ENCODE peak calls at places on chromosomes 6 and 20, in six cellular contexts. V is Peyer's patch; Y is CD8-positive, alpha-beta T cell; K is GM23248; A is CD8-positive, alpha-beta memory T cell; U is RWPE2. W is an unnamed sample. For H3K27me3, the result is how much of the 10 kb centered on the place peaks cover.

GRCh38 chr20:56788041-56788670 is 159.1 kb downstream of the TFAP2C start:
- DNase-seq in V (no peak), Y (no peak), K (peak), A (no peak), U (peak), W (no peak)

GRCh38 chr6:137866914-137867684 is at the start of gene TNFAIP3:
- DNase-seq in V (peak), Y (peak), K (peak), A (peak), U (peak), W (peak)

GRCh38 chr6:73803562-73804221 is 107.7 kb downstream of the CD109 start:
- DNase-seq in V (no peak), Y (no peak), K (peak), A (no peak), U (no peak), W (no peak)

GRCh38 chr20:9958693-9959092 is 76.1 kb upstream of the ANKEF1 start:
- DNase-seq in V (no peak), Y (no peak), K (no peak), A (no peak), U (no peak), W (no peak)

GRCh38 chr6:169933839-169934698 is 182.6 kb downstream of the ERMARD start:
- DNase-seq in V (no peak), Y (no peak), K (peak), A (no peak), U (no peak), W (no peak)

GRCh38 chr6:133951227-133951626 is 1.8 kb upstream of the TBPL1 start:
- DNase-seq in V (no peak), Y (no peak), K (peak), A (no peak), U (no peak), W (no peak)

GRCh38 chr20:58238490-58238889 is 10.0 kb upstream of the ANKRD60 start:
- DNase-seq in V (no peak), Y (no peak), K (no peak), A (no peak), U (no peak), W (no peak)

GRCh38 chr20:4022386-4023350 is 7.3 kb upstream of the RNF24 start:
- DNase-seq in V (no peak), Y (no peak), K (peak), A (no peak), U (no peak), W (no peak)

GRCh38 chr20:5504061-5504739 is 187.4 kb upstream of the PROKR2 start:
- DNase-seq in V (no peak), Y (no peak), K (peak), A (no peak), U (no peak), W (no peak)

GRCh38 chr6:45571159-45571558 is 193.4 kb upstream of the SUPT3H start:
- DNase-seq in V (no peak), Y (no peak), K (no peak), A (no peak), U (no peak), W (no peak)

GRCh38 chr20:3194617-3195280 is 9.7 kb downstream of the DDRGK1 start:
- DNase-seq in V (no peak), Y (no peak), K (no peak), A (no peak), U (no peak), W (no peak)

GRCh38 chr20:58040447-58041290 is 187.8 kb downstream of the ANKRD60 start:
- DNase-seq in V (no peak), Y (no peak), K (no peak), A (no peak), U (peak), W (no peak)

GRCh38 chr6:155297669-155298068 is 16.6 kb downstream of the TFB1M start:
- DNase-seq in V (no peak), Y (no peak), K (no peak), A (no peak), U (no peak), W (no peak)

GRCh38 chr6:99282479-99283062 is 66.9 kb downstream of the FAXC start:
- DNase-seq in V (no peak), Y (no peak), K (peak), A (no peak), U (no peak), W (no peak)

GRCh38 chr20:11186301-11187008 is 512.7 kb upstream of the JAG1 start:
- DNase-seq in V (no peak), Y (no peak), K (peak), A (no peak), U (no peak), W (no peak)

GRCh38 chr6:44649365-44650025 is 262.0 kb downstream of the CDC5L start:
- DNase-seq in V (no peak), Y (no peak), K (peak), A (no peak), U (no peak), W (no peak)

GRCh38 chr6:90370493-90370959 is 73.9 kb upstream of the BACH2 start:
- DNase-seq in V (no peak), Y (no peak), K (peak), A (no peak), U (no peak), W (no peak)

GRCh38 chr6:165091121-165091785 is 218.2 kb downstream of the C6orf118 start:
- DNase-seq in V (no peak), Y (no peak), K (peak), A (no peak), U (no peak), W (no peak)

GRCh38 chr6:156885562-156885961 is 108.4 kb downstream of the ARID1B start:
- DNase-seq in V (no peak), Y (no peak), K (no peak), A (no peak), U (no peak), W (no peak)

GRCh38 chr6:152846825-152847224 is 96.2 kb downstream of the VIP start:
- DNase-seq in V (no peak), Y (no peak), K (no peak), A (no peak), U (no peak), W (no peak)

GRCh38 chr6:44249082-44249748 is 2.3 kb downstream of the HSP90AB1 start:
- DNase-seq in V (no peak), Y (no peak), K (no peak), A (no peak), U (no peak), W (no peak)

GRCh38 chr6:165744515-165745228 is 81.6 kb upstream of the PDE10A start:
- DNase-seq in V (no peak), Y (no peak), K (no peak), A (no peak), U (no peak), W (no peak)

GRCh38 chr6:158322400-158322723 is 10.1 kb downstream of the TULP4 start:
- DNase-seq in V (no peak), Y (no peak), K (no peak), A (no peak), U (no peak), W (no peak)

GRCh38 chr6:25215881-25216280 is 63.3 kb upstream of the CARMIL1 start:
- DNase-seq in V (no peak), Y (no peak), K (no peak), A (no peak), U (no peak), W (no peak)

GRCh38 chr6:3756516-3757010 is 5.0 kb upstream of the PXDC1 start:
- DNase-seq in V (peak), Y (no peak), K (no peak), A (no peak), U (no peak), W (no peak)

GRCh38 chr6:159953091-159953581 is 15.7 kb upstream of the IGF2R start:
- DNase-seq in V (no peak), Y (no peak), K (peak), A (no peak), U (no peak), W (no peak)

GRCh38 chr6:170187669-170188566 is 103.0 kb downstream of the DLL1 start:
- DNase-seq in V (no peak), Y (no peak), K (no peak), A (no peak), U (no peak), W (no peak)

DNA sequence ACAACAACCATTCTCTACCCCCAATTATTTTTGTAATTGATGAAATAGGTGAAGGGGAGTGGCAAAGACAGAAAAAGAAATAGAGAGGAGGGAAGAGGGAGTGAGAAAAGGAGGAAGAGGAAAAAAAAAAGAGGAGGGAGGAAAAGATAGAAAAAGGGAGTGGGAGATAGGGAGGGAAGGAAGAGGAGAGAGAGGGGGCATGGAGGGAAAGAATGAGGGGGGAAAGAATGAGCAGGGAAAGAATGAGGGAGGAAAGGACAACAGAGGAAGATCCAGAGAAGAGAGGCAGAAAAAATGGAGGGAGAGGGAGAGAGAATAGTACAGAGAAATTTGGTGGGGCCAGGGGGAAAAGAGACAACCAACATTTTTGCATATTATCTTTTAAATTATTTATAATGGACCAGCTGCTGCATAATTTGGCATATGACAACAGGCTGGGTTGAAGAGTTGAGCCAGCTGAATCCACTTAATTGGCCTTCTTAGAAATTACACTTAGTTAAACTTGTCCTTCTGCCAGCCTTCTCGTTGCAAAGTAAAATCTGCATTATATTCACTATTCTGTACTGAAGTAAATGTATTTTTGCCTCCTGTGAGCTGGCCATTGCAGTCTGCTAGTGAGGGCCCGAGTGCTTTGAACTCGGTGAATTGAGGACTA is 101.0 kb downstream of the ARHGAP18 start:
- DNase-seq in V (no peak), Y (no peak), K (no peak), A (no peak), U (no peak), W (no peak)
- H3K27ac ChIP-seq in V (no peak), Y (no peak), K (no peak), A (no peak), U (no peak), W (no peak)

GRCh38 chr20:44748005-44748370 is 2.3 kb downstream of the KCNK15 start:
- DNase-seq in V (no peak), Y (no peak), K (peak), A (no peak), U (no peak), W (no peak)
- H3K27me3 ChIP-seq in V (under half), Y (under half), K (under half), A (under half), U (half or more), W (under half)

DNA sequence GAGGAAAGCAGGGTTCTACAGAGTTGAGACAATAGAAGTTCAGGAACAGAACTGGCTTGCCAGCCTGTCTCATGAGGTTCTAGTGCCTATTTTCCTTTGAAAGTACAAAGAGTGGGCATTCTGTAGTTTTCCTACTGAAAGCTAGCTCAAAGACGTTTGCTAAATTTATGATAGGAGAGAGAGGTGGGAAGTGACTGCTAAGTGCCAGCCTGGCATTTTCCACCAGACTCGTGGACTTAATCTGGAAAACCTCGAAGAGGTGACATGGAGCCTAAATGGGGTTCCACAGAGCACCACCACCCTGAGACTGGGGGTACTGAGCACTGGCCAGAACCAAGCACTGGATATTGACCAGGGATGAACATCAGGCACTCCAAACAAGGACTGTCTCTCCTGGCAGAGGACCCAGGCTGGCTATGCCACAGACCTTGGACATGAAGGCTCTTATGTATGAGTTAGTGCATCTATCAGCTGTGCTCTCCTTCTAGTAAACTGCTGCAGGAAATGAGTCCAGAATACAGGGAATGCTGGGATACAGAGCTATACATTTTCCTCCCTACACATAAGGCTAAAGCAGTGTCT is 7.1 kb downstream of the PEX6 start:
- DNase-seq in V (no peak), Y (no peak), K (no peak), A (no peak), U (no peak), W (no peak)
- H3K27ac ChIP-seq in V (no peak), Y (no peak), K (no peak), A (peak), U (no peak), W (no peak)

DNA sequence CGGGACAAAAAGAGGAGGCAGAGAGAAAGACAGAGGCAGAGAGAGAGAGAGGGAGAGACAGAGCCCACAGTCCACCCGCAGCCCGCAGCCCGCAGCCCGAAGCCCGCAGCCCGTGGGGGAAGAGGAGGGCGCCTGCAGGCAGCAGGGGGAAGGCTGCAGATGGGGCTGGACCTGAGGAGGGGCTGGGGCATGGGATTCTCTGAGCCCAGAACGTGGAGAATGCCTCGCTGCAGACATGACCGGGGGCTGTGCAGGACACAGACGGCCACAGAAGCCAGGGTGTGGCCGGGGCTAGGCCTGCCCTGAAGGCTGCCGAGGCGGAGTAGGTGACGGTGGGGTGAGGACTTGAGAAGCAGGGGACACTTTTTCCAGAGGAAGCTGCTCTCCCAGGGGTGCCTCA is 6.5 kb upstream of the SLCO4A1 start:
- DNase-seq in V (no peak), Y (no peak), K (no peak), A (no peak), U (no peak), W (no peak)
- H3K27me3 ChIP-seq in V (under half), Y (under half), K (under half), A (under half), U (under half), W (under half)

DNA sequence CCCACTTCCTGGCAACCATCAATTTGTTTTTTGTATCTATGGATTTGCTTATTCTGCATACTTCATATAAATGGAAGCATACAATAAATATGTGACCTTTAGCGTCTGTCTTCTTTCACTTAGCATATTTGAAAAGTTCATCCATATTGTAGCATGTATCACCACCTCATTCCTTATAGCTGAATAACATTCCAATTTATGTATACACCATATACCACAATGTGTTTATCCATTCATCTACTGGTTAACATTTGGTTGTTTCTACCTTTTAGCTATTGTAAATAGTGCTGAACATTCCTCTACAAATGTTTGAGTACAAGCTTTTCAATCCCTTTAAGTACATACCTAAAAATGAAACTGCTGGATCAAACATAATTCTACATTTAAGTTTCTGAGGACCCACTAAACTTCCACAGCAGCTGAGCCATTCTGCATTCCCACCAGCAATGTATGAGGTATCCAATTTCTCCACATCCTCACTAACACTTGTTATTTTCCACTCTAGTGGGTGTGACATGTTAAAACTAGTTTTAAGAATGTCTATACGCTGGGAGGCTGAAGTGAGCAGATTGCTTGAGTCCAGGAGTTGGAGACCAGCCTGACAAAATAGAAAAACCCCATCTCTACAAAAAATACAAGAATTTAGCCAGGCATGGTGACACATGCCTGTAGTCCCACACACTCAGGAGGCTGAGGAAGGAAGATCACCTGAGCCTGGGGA is 32.9 kb downstream of the NUDT3 start:
- DNase-seq in V (no peak), Y (no peak), K (peak), A (no peak), U (no peak), W (no peak)
- H3K27ac ChIP-seq in V (no peak), Y (no peak), K (peak), A (no peak), U (peak), W (no peak)

W was measured in effector memory CD4-positive, alpha-beta T cell.